ENCODE peak calls at places on chromosomes 16 and 17, in five cellular contexts. N is transverse colon, R is body of pancreas, K is Caco-2, U is adipocyte. F is an unnamed sample. For H3K4me1, the result is how much of the 10 kb centered on the place peaks cover.

GRCh38 chr16:81595676-81596292 is 151.2 kb downstream of the CMIP start:
- DNase-seq in N (no peak), R (no peak), K (no peak), U (peak), F (no peak)

GRCh38 chr16:72554935-72555334 is 383.0 kb upstream of the PMFBP1 start:
- DNase-seq in N (no peak), R (no peak), K (no peak), U (peak), F (no peak)

GRCh38 chr17:70929226-70929625 is 759.9 kb downstream of the KCNJ2 start:
- DNase-seq in N (no peak), R (no peak), K (no peak), U (no peak), F (no peak)

GRCh38 chr17:31388351-31388750 is 3.1 kb upstream of the RAB11FIP4 start:
- DNase-seq in N (no peak), R (no peak), K (no peak), U (no peak), F (no peak)

GRCh38 chr17:80781851-80782277 is 209.8 kb upstream of the CHMP6 start:
- DNase-seq in N (no peak), R (no peak), K (no peak), U (no peak), F (no peak)

GRCh38 chr17:44417553-44417952 is 28.1 kb upstream of the ITGA2B start:
- DNase-seq in N (no peak), R (no peak), K (no peak), U (peak), F (no peak)

GRCh38 chr16:167117-167462 is 1.3 kb downstream of the HBM start:
- DNase-seq in N (no peak), R (no peak), K (no peak), U (no peak), F (no peak)

GRCh38 chr16:4501071-4501478 is 24.9 kb downstream of the HMOX2 start:
- DNase-seq in N (no peak), R (peak), K (no peak), U (no peak), F (no peak)

GRCh38 chr17:16906670-16907069 is 65.2 kb downstream of the TNFRSF13B start:
- DNase-seq in N (no peak), R (no peak), K (no peak), U (peak), F (no peak)

GRCh38 chr17:81959362-81960129 is 1.4 kb downstream of the NOTUM start:
- DNase-seq in N (peak), R (peak), K (peak), U (peak), F (peak)

GRCh38 chr17:21278304-21279197 is 6.0 kb upstream of the MAP2K3 start:
- DNase-seq in N (peak), R (peak), K (no peak), U (no peak), F (no peak)

GRCh38 chr16:47779201-47780016 is 318.3 kb downstream of the PHKB start:
- DNase-seq in N (no peak), R (no peak), K (no peak), U (peak), F (no peak)
- H3K4me1 ChIP-seq in N (under half), R (under half), K (under half), U (under half), F (under half)

GRCh38 chr17:57549468-57549867 is 195.6 kb downstream of the CCDC182 start:
- DNase-seq in N (no peak), R (no peak), K (no peak), U (no peak), F (no peak)

GRCh38 chr17:57548421-57549385 is 196.4 kb downstream of the CCDC182 start:
- DNase-seq in N (no peak), R (no peak), K (no peak), U (no peak), F (no peak)

GRCh38 chr17:57550671-57551315 is 194.3 kb downstream of the CCDC182 start:
- DNase-seq in N (no peak), R (no peak), K (no peak), U (no peak), F (no peak)

GRCh38 chr17:57551321-57552079 is 193.6 kb downstream of the CCDC182 start:
- DNase-seq in N (peak), R (no peak), K (no peak), U (no peak), F (no peak)

GRCh38 chr17:57549996-57550395 is 195.1 kb downstream of the CCDC182 start:
- DNase-seq in N (no peak), R (no peak), K (no peak), U (no peak), F (no peak)
- H3K4me1 ChIP-seq in N (under half), R (under half), K (under half), U (under half), F (under half)

GRCh38 chr16:88694221-88695087 is 8.1 kb upstream of the SNAI3 start:
- DNase-seq in N (no peak), R (no peak), K (no peak), U (no peak), F (peak)
- H3K4me1 ChIP-seq in N (under half), R (under half), K (under half), U (under half), F (under half)

DNA sequence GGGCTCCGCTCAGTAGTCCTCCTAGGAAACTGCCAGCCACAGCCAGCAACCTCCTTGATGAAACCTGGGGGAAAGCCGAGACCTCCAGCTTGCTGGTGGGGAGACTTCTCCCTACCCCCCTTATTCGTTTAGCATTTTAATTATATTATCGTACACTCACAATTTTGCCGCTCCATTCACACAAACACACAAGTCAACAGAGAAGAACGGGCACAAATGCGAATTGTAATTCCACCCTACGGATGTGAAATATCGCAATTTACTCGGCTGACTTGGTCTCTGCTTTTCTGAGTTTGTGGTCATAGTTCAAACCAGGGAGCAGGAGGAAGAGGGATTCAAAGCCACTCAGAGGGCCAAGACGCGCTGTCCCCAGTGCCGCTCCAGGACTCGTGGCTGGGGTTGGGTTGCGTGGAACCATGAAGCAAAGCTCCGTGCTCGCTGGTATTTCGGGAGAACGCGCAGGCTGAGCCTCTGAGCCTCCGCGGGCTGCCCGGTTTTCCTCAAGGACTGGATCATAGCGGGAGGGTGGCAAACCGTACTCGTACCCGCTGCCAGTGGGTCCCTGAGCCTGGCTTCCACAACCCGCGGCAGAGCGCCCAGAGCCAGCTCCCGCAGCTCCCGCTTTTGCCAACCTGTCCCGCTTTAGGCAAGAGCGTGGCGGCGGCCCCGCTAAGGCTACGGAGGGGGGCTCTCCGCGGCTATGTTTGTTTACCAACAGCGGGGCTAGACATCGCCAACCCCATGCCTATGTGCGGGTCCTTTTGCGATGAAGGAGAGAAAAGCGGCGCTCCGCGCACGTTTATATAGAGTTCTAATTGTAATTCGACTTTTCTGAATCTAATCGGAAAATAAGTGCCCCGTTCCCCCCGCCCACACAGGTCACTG is 2.0 kb downstream of the LHX1 start:
- DNase-seq in N (no peak), R (no peak), K (no peak), U (no peak), F (no peak)
- H3K4me1 ChIP-seq in N (under half), R (half or more), K (under half), U (under half), F (half or more)

GRCh38 chr17:48616719-48617514 is 1.8 kb upstream of the HOXB8 start:
- DNase-seq in N (no peak), R (no peak), K (no peak), U (no peak), F (no peak)
- H3K4me1 ChIP-seq in N (half or more), R (under half), K (under half), U (under half), F (under half)

DNA sequence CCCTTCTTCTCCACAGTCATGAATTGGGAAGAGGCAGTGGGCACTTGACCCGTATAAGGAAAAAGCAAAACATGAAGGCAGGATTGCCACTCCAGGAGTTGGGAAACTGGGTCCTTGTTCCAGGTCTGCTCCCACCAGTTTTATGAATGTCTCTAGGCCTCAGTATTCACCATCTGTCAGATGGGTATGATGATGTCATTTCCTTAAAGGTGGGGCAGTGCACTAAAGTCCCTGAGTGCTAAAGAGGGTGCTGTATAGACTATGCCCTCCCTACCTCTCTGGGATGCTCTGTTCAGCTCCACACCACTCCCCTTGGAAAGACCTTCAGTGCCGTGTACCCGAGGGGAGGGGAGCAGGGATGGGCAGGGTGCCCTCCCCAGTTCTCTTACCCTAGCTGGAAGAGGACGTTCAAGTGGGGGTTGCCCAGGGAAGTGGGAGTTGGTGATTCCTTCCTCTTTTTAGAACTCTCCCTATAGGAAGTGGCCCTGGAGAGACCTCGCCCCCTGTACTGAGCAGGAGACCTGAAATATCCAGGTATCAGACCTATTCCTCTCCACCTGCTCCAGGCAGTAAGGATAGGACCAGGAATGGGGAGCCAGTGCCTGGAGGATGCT is 2.2 kb downstream of the LASP1 start:
- DNase-seq in N (no peak), R (no peak), K (no peak), U (no peak), F (no peak)
- H3K4me1 ChIP-seq in N (half or more), R (half or more), K (half or more), U (half or more), F (half or more)

GRCh38 chr16:23420011-23420410 is 33.0 kb downstream of the COG7 start:
- DNase-seq in N (no peak), R (no peak), K (no peak), U (peak), F (no peak)

GRCh38 chr16:23416816-23417215 is 36.2 kb downstream of the COG7 start:
- DNase-seq in N (no peak), R (no peak), K (no peak), U (no peak), F (no peak)

GRCh38 chr16:23410176-23410575 is 42.8 kb downstream of the COG7 start:
- DNase-seq in N (no peak), R (no peak), K (no peak), U (no peak), F (no peak)

DNA sequence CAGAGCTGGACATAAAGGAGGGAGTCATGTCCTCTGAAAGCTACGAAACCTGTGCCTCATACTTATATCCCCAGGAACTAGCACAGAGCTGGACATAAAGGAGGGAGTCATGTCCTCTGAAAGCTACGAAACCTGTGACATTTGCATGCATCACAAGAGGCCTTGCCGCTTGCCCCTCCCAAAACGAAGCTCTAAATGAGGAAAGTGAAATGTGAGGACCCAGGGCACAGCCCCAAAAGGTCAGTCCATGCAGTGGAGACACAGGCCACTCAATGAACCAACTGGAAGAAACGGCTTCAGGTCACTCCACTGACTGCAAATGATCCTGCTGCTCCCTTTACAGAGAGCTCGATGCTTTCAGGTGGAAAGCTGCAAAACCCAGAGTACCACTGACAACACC is 38.3 kb downstream of the COG7 start:
- DNase-seq in N (no peak), R (no peak), K (no peak), U (no peak), F (no peak)
- H3K4me1 ChIP-seq in N (under half), R (under half), K (under half), U (under half), F (under half)

GRCh38 chr17:19270951-19271611 is 33.9 kb downstream of the EPN2 start:
- DNase-seq in N (no peak), R (no peak), K (no peak), U (no peak), F (no peak)
- H3K4me1 ChIP-seq in N (under half), R (under half), K (under half), U (under half), F (half or more)